ENCODE peak calls at places on chromosomes 16 and 17, in nine cellular contexts. J is AG10803, F is NB4, N is ascending aorta, D is heart right ventricle, E is adrenal gland, T is MG63, L is fibroblast of pulmonary artery, H is AG04449. C is an unnamed sample.
A peak's percentile ranks its signal among the peaks of the same experiment; 100 is the strongest.

GRCh38 chr17:7835818-7836595 is 2.0 kb downstream of the KDM6B start:
- DNase-seq in J (peak; percentile 70), F (peak; percentile 64), N (peak; percentile 83), D (peak; percentile 82), E (peak; percentile 94), T (no peak), L (peak; percentile 78), H (no peak), C (no peak)

GRCh38 chr16:73031155-73031866 is 16.6 kb downstream of the ZFHX3 start:
- DNase-seq in J (peak; percentile 85), F (no peak), N (no peak), D (no peak), E (no peak), T (no peak), L (no peak), H (no peak), C (no peak)

GRCh38 chr16:75114179-75114945 is 2.2 kb downstream of the LDHD start:
- DNase-seq in J (no peak), F (no peak), N (no peak), D (no peak), E (no peak), T (no peak), L (no peak), H (no peak), C (no peak)

GRCh38 chr16:56667581-56668571 is at the start of gene MT1G:
- DNase-seq in J (no peak), F (peak; percentile 79), N (peak; percentile 73), D (peak; percentile 64), E (peak; percentile 59), T (no peak), L (no peak), H (no peak), C (no peak)

GRCh38 chr16:86899757-86900156 is 321.4 kb downstream of the FOXL1 start:
- DNase-seq in J (peak; percentile 53), F (no peak), N (no peak), D (no peak), E (no peak), T (no peak), L (peak; percentile 39), H (peak; percentile 24), C (no peak)

GRCh38 chr16:62034236-62035114 is 1.8 kb downstream of the CDH8 start:
- DNase-seq in J (no peak), F (no peak), N (no peak), D (no peak), E (no peak), T (no peak), L (no peak), H (no peak), C (no peak)

GRCh38 chr17:43871947-43872690 is 25.1 kb downstream of the CD300LG start:
- DNase-seq in J (no peak), F (no peak), N (no peak), D (no peak), E (no peak), T (no peak), L (no peak), H (no peak), C (no peak)

GRCh38 chr17:37488009-37488604 is 1.6 kb upstream of the DUSP14 start:
- DNase-seq in J (peak; percentile 98), F (peak; percentile 56), N (no peak), D (no peak), E (peak; percentile 59), T (peak; percentile 65), L (peak; percentile 96), H (peak; percentile 99), C (peak; percentile 95)

GRCh38 chr16:68401871-68402747 is 46.2 kb downstream of the SMPD3 start:
- DNase-seq in J (peak; percentile 75), F (peak; percentile 86), N (no peak), D (no peak), E (no peak), T (peak; percentile 23), L (peak; percentile 7), H (peak; percentile 7), C (no peak)

GRCh38 chr17:76131692-76132573 is 9.1 kb downstream of the FOXJ1 start:
- DNase-seq in J (no peak), F (no peak), N (no peak), D (no peak), E (no peak), T (no peak), L (no peak), H (no peak), C (no peak)

GRCh38 chr17:34667656-34668055 is 88.3 kb downstream of the TMEM132E start:
- DNase-seq in J (no peak), F (no peak), N (no peak), D (no peak), E (no peak), T (no peak), L (no peak), H (no peak), C (no peak)

GRCh38 chr17:12627776-12628491 is 37.8 kb upstream of the MYOCD start:
- DNase-seq in J (peak; percentile 42), F (no peak), N (no peak), D (no peak), E (no peak), T (no peak), L (peak; percentile 51), H (no peak), C (peak; percentile 70)

GRCh38 chr17:50127661-50128361 is 2.1 kb downstream of the SAMD14 start:
- DNase-seq in J (peak; percentile 28), F (peak; percentile 74), N (no peak), D (no peak), E (no peak), T (no peak), L (peak; percentile 40), H (no peak), C (no peak)

GRCh38 chr17:50130778-50131317 is 888 bp upstream of the SAMD14 start:
- DNase-seq in J (no peak), F (no peak), N (no peak), D (no peak), E (peak; percentile 61), T (peak; percentile 42), L (no peak), H (no peak), C (no peak)

GRCh38 chr17:50128441-50129302 is 1.3 kb downstream of the SAMD14 start:
- DNase-seq in J (no peak), F (no peak), N (no peak), D (no peak), E (no peak), T (no peak), L (peak; percentile 38), H (no peak), C (no peak)

GRCh38 chr17:50129946-50130777 is at the start of gene SAMD14:
- DNase-seq in J (peak; percentile 28), F (no peak), N (no peak), D (peak; percentile 49), E (no peak), T (peak; percentile 38), L (no peak), H (no peak), C (no peak)

GRCh38 chr17:50129303-50129945 is 536 bp downstream of the SAMD14 start:
- DNase-seq in J (peak; percentile 63), F (no peak), N (no peak), D (no peak), E (no peak), T (peak; percentile 39), L (peak; percentile 53), H (no peak), C (no peak)
- H3K4me3 ChIP-seq in J (peak overlapping the region; percentile 59), F (no peak overlapping the region), N (peak overlapping the region; percentile 54), D (peak overlapping the region; percentile 58), E (no peak overlapping the region), T (no peak overlapping the region), L (peak overlapping the region; percentile 57), H (peak overlapping the region; percentile 67), C (peak overlapping the region; percentile 46)

DNA sequence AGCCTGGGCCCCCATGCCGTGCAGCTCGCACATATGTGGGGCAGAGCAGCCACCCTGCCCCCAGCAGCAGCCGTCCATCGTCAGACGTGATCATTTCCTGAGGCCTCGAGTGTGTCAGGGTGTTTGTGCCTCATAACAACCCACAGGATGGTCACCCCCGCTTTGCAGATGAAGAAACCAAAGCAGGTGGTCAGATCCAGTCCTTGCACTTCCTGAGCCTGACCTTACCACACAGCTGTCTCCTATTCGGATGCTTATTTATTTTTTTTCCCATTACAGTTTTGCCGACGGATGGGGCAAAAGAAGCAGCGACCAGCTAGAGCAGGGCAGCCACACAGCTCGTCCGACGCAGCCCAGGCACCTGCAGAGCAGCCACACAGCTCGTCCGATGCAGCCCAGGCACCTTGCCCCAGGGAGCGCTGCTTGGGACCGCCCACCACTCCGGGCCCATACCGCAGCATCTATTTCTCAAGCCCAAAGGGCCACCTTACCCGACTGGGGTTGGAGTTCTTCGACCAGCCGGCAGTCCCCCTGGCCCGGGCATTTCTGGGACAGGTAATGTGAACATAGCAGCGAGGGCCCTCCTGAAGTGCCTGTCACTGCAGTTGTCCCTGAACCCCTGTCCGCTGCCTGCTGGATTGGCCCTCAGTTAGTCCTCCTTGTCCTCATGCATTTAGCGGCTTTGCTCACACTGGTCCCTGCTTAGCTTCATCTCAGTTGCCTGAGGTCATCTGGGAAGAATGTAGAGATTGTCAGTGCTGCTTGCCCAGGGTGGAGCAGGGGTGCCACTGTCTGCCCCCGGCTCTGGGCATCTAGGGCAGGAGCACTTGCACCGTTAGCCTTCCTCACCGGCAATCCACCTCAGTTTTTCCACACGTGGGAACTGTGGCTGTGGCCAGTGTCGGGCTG is 1.4 kb downstream of the MPG start:
- DNase-seq in J (peak; percentile 48), F (peak; percentile 68), N (no peak), D (no peak), E (no peak), T (no peak), L (peak; percentile 49), H (no peak), C (no peak)
- H3K4me3 ChIP-seq in J (peak overlapping the region; percentile 76), F (peak overlapping the region; percentile 64), N (peak overlapping the region; percentile 69), D (peak overlapping the region; percentile 69), E (no peak overlapping the region), T (peak overlapping the region; percentile 63), L (peak overlapping the region; percentile 67), H (peak overlapping the region; percentile 74), C (peak overlapping the region; percentile 57)

DNA sequence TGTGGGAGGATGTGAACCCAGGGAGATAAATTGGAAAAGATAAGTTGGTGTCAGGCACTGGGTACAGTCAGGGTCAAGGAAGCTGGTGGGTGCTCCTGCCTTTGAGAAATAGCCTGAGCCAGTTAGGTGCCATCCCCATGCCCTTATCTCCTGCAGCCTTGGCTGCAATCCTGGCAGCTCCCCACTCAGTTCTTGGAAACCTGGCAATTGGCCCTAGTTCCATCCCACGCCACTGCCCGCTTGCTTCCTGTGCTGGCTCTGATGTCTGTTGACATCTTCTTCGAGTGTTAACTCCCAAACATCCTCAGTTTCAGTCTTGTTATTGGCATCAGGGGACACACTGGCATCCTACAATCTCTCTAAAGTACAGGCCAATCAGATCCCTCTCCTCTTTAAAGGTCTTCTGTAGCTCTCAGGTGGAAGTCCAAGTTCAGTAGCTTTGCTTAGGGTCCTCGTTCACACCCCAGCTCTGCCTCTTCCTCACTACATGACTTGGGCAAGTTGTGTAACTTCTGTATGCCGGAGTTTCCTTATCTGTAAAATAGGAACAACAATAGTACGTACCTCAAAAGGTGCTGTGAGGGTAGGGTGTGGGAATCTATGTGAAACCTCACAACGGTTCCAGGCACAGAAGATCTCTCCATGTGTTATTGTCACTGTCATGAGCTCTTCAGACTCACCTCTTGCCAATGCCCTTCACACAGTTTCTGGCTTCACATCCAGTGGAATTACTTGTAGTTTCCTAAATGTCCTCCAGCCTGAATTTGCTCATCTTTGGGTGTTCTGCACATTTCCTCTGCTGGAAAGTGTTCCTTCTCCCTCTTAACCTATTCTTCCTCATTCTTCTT is 13.5 kb upstream of the PRKAR1A start:
- DNase-seq in J (no peak), F (peak; percentile 20), N (no peak), D (peak; percentile 47), E (peak; percentile 88), T (no peak), L (no peak), H (no peak), C (no peak)
- H3K4me3 ChIP-seq in J (no peak overlapping the region), F (no peak overlapping the region), N (no peak overlapping the region), D (no peak overlapping the region), E (no peak overlapping the region), T (no peak overlapping the region), L (no peak overlapping the region), H (no peak overlapping the region), C (no peak overlapping the region)

GRCh38 chr17:3972931-3973330 is 8.7 kb upstream of the ATP2A3 start:
- DNase-seq in J (no peak), F (no peak), N (no peak), D (no peak), E (no peak), T (no peak), L (no peak), H (no peak), C (no peak)
- H3K4me3 ChIP-seq in J (no peak overlapping the region), F (no peak overlapping the region), N (no peak overlapping the region), D (no peak overlapping the region), E (no peak overlapping the region), T (no peak overlapping the region), L (no peak overlapping the region), H (no peak overlapping the region), C (no peak overlapping the region)

C was measured in retinal pigment epithelial cell.